ENCODE peak calls at places on chromosomes 2 and 18, in four cellular contexts. I, P, J and S are unnamed samples.

GRCh38 chr2:43210467-43211303 is 15.7 kb downstream of the ZFP36L2 start:
- DNase-seq in J (no peak), I (peak; percentile 84), P (no peak), S (no peak)

GRCh38 chr2:84880645-84881521 is at the start of gene TRABD2A:
- DNase-seq in P (peak; percentile 67), J (peak; percentile 81), I (peak; percentile 57), S (no peak)

GRCh38 chr2:10009811-10010781 is 33.3 kb upstream of the KLF11 start:
- DNase-seq in I (peak; percentile 57), J (no peak), P (no peak), S (no peak)

GRCh38 chr2:218839893-218840292 is 8.3 kb upstream of the PRKAG3 start:
- DNase-seq in P (no peak), I (no peak), J (no peak), S (no peak)

GRCh38 chr2:7837232-7837760 is 844.6 kb upstream of the ID2 start:
- DNase-seq in J (no peak), I (no peak), P (no peak), S (no peak)

GRCh38 chr2:202096736-202097135 is 23.7 kb downstream of the KIAA2012 start:
- DNase-seq in J (no peak), P (no peak), I (peak; percentile 66), S (no peak)

GRCh38 chr18:44909191-44909719 is 228.6 kb downstream of the SETBP1 start:
- DNase-seq in P (no peak), J (no peak), I (no peak), S (no peak)

GRCh38 chr2:72112981-72113846 is 34.4 kb downstream of the CYP26B1 start:
- DNase-seq in P (no peak), I (peak; percentile 23), J (no peak), S (no peak)

GRCh38 chr18:59514193-59514592 is 155.1 kb upstream of the LMAN1 start:
- DNase-seq in P (peak; percentile 33), I (peak; percentile 59), J (no peak), S (peak; percentile 14)

GRCh38 chr2:11581797-11582525 is 48.1 kb downstream of the GREB1 start:
- DNase-seq in P (no peak), J (no peak), I (no peak), S (no peak)

GRCh38 chr18:57438669-57439616 is 3.8 kb downstream of the ONECUT2 start:
- DNase-seq in I (no peak), J (peak; percentile 12), P (peak; percentile 46), S (no peak)

GRCh38 chr2:42464631-42465030 is 29.2 kb downstream of the KCNG3 start:
- DNase-seq in I (no peak), J (no peak), P (no peak), S (no peak)

GRCh38 chr2:85011098-85011497 is 40.1 kb downstream of the KCMF1 start:
- DNase-seq in J (no peak), P (no peak), I (peak; percentile 41), S (no peak)

GRCh38 chr2:234974501-234975385 is 22.9 kb downstream of the SH3BP4 start:
- DNase-seq in J (no peak), P (peak; percentile 39), I (peak; percentile 91), S (no peak)

GRCh38 chr2:85435986-85436835 is 17.7 kb downstream of the SH2D6 start:
- DNase-seq in P (no peak), I (no peak), J (peak; percentile 70), S (no peak)

DNA sequence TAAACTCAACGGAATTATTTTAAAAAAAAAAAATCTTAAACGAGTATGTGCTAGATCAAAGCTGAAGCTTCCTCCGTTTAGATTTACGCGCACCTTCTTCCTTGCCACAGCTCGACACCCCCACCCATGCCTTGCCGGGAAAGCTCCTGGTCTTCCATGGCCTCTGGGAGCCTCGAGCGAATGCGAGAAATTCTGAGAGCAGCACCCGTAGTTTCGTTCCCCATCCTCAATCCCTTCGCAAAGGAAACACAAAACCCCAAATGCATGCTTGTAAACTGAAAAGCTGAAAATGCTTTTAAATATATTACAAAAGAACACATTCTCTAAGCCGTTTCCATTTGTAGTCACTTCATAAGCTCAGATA is 1.6 kb downstream of the DSC3 start:
- DNase-seq in J (peak; percentile 62), P (peak; percentile 66), I (no peak), S (no peak)
- H3K4me3 ChIP-seq in J (peak overlapping the region; percentile 71), P (peak overlapping the region; percentile 53), I (no peak overlapping the region), S (no peak overlapping the region)

DNA sequence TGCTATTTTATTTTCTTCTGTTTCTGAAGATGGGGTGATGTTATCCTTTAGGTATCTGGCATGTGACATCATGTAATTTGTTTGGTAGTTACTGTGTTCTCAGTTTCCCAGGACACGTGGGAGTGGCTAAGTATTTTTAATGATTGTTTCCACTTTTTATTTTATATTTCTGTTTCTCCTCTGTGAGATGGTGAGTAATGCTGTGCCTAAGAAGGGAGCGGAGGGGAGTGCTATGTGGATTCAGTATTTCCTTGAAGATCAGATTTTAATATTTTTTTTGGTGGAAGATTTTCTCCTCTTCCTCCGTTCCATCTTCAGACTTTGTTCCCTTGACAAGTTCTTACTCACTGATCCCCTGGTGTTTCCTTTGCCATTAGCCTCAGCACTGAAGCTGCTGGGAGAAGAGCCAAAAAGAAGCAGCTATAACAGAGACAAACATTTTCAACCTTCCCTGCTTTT is 180.0 kb upstream of the MMADHC start:
- DNase-seq in J (no peak), I (peak; percentile 78), P (no peak), S (no peak)
- H3K4me2 ChIP-seq in J (no peak overlapping the region), I (peak overlapping the region; percentile 76), P (no peak overlapping the region), S (no peak overlapping the region)

DNA sequence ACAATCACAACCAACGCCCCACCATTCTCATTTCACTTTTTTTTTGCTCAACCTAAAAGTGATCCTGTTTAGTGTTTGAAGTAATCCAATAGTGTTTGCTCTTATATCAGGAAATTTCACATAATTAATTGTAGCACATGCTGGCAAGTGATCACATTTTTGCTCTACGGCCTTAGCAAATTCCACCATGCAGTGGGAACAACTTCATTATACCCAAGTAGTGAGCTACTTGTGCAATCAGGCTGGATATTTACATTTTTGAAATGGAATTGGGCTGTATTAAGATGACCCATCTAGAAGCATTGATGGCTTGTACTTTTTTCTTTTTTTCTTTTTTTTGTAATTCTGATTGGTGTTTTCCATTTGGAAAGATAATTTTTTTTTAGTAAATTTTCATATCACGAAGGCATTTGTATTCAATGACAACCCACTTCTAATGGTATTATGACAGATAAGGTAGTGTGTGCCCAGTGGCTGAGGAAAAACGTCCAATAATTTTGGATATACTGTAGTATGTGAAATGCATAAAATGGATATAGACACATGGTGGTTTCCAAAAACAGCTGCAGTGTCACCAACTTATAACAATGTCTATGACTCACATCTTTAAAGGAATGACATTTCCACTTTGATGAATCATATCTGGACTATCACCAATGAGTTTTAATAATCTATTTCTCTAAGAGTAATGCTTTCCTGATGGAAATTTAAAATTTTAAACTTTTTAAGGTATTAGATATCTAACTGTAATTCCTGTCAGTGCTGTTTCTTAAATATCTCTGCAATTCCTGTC is 130.6 kb downstream of the COL6A3 start:
- DNase-seq in J (no peak), I (peak; percentile 87), P (no peak), S (peak; percentile 43)
- H3F3A ChIP-seq in J (no peaks in the 10 kb centered on the region), I (peaks cover 54% of the 10 kb centered on the region), P (no peaks in the 10 kb centered on the region), S (no peaks in the 10 kb centered on the region)

DNA sequence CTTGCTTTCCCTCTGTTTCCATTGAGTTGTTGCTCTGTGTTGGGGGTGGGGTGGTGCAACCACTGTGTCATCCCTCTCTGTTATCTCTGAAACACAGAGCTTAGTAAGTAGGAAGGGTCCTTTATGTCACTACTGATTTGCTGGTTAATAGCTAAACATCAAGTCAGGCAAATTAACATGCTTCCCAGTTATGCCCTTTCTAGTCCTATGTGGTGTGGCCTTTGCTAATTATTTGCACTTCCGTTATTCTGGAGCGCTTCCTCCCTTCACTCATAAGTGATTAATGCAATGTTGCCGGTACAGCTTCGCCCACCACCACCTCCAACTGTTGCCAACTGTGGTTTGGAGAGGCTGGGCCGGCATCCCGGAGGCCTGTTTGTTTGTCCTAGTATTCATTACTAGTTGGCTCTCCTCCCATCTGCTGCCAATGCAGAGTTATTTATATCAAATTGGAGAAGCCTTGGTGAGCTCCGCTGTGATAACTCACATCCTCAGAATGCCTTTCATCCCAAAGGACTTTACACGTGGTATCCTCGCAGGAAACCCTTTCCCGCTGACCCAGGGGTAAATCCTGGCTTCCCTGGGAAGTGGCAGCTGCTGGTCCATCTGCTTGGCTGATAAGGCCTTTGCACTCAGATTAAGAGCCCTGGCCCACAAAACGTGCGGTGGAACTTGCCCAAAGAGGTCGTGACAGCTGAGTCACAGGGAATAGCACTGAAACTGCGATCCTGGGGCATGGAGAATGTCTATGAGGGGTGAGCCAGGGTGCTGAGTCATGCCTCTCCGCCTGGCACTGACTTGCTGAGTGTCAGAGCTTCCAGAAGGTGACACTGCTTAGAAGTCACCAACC is 72.1 kb upstream of the ZCCHC2 start:
- DNase-seq in J (no peak), I (peak; percentile 91), P (no peak), S (peak; percentile 75)
- H3K4me3 ChIP-seq in J (no peak overlapping the region), I (peak overlapping the region; percentile 1), P (no peak overlapping the region), S (no peak overlapping the region)

GRCh38 chr2:150484461-150484931 is 3.0 kb downstream of the RND3 start:
- DNase-seq in P (peak; percentile 35), I (peak; percentile 55), J (no peak), S (no peak)
- H3K4me2 ChIP-seq in P (peak overlapping the region; percentile 80), I (peak overlapping the region; percentile 95), J (peak overlapping the region; percentile 91), S (peak overlapping the region; percentile 74)